ENCODE peak calls at places on chromosomes 4 and X, in six cellular contexts. V, A, J, D, L and R are unnamed samples.

GRCh38 chr4:22369901-22370562 is 145.8 kb downstream of the ADGRA3 start:
- DNase-seq in V (no peak), A (no peak), J (no peak), D (no peak), L (no peak), R (no peak)

GRCh38 chrX:29453333-29453732 is 762.0 kb upstream of the MAGEB2 start:
- DNase-seq in V (no peak), A (no peak), J (no peak), D (no peak), L (no peak), R (peak; percentile 47)

GRCh38 chr4:176238819-176239218 is 30.2 kb downstream of the ASB5 start:
- DNase-seq in V (no peak), A (peak; percentile 46), J (no peak), D (no peak), L (no peak), R (peak; percentile 9)

GRCh38 chr4:73419106-73420038 is 15.3 kb downstream of the ALB start:
- DNase-seq in V (no peak), A (no peak), J (no peak), D (no peak), L (no peak), R (no peak)

GRCh38 chr4:1008840-1009646 is 2.4 kb upstream of the FGFRL1 start:
- DNase-seq in V (no peak), A (no peak), J (no peak), D (peak; percentile 24), L (no peak), R (no peak)

GRCh38 chr4:8553216-8553615 is 27.0 kb upstream of the GPR78 start:
- DNase-seq in V (no peak), A (no peak), J (no peak), D (no peak), L (no peak), R (no peak)

GRCh38 chr4:139454646-139455045 is 725 bp downstream of the RAB33B start:
- DNase-seq in V (no peak), A (no peak), J (no peak), D (no peak), L (no peak), R (peak; percentile 10)

GRCh38 chrX:106898462-106898861 is 4.7 kb downstream of the RIPPLY1 start:
- DNase-seq in V (no peak), A (peak; percentile 53), J (peak; percentile 29), D (peak; percentile 65), L (peak; percentile 2), R (peak; percentile 70)

GRCh38 chrX:69161786-69162349 is 3.4 kb downstream of the PJA1 start:
- DNase-seq in V (no peak), A (no peak), J (no peak), D (no peak), L (no peak), R (no peak)

GRCh38 chr4:53920116-53920515 is 144.3 kb downstream of the CHIC2 start:
- DNase-seq in V (no peak), A (no peak), J (no peak), D (no peak), L (no peak), R (no peak)

GRCh38 chr4:180134116-180134866 is 2108.9 kb upstream of the TENM3 start:
- DNase-seq in V (no peak), A (no peak), J (peak; percentile 44), D (peak; percentile 80), L (no peak), R (no peak)

GRCh38 chrX:11543249-11543648 is 122.5 kb downstream of the ARHGAP6 start:
- DNase-seq in V (no peak), A (no peak), J (no peak), D (peak; percentile 2), L (no peak), R (no peak)

GRCh38 chr4:158146736-158147135 is 26.1 kb downstream of the GASK1B start:
- DNase-seq in V (no peak), A (no peak), J (no peak), D (no peak), L (no peak), R (no peak)

GRCh38 chrX:135544338-135544948 is 24.0 kb downstream of the INTS6L start:
- DNase-seq in V (no peak), A (no peak), J (no peak), D (peak; percentile 7), L (no peak), R (no peak)

GRCh38 chr4:158280856-158281255 is 70.6 kb downstream of the TMEM144 start:
- DNase-seq in V (no peak), A (no peak), J (no peak), D (no peak), L (no peak), R (peak; percentile 68)

GRCh38 chrX:24748196-24748595 is 54.5 kb downstream of the POLA1 start:
- DNase-seq in V (no peak), A (no peak), J (no peak), D (no peak), L (no peak), R (no peak)

GRCh38 chr4:177251237-177251636 is 58.4 kb upstream of the NEIL3 start:
- DNase-seq in V (no peak), A (no peak), J (no peak), D (no peak), L (no peak), R (no peak)

GRCh38 chrX:11787564-11787963 is 29.5 kb downstream of the MSL3 start:
- DNase-seq in V (peak; percentile 14), A (peak; percentile 33), J (peak; percentile 49), D (peak; percentile 10), L (peak; percentile 34), R (peak; percentile 62)

GRCh38 chr4:108247511-108248088 is 78.9 kb upstream of the LEF1 start:
- DNase-seq in V (no peak), A (no peak), J (no peak), D (peak; percentile 97), L (no peak), R (no peak)

GRCh38 chr4:85747871-85748491 is 273.0 kb downstream of the ARHGAP24 start:
- DNase-seq in V (no peak), A (peak; percentile 83), J (peak; percentile 61), D (peak; percentile 70), L (peak; percentile 15), R (peak; percentile 90)